ENCODE peak calls at places on chromosome 18, in eight cellular contexts. One of them, this sample, is unnamed.

GRCh38 chr18:10213526-10213925 is 240.9 kb upstream of the APCDD1 start:
- DNase-seq in fibroblast of lung: no peak
- DNase-seq in spleen: no peak
- DNase-seq in cardiac muscle cell: peak; percentile 34
- DNase-seq in AG04450: no peak
- DNase-seq in WERI-Rb-1: no peak
- DNase-seq in foreskin fibroblast: peak; percentile 66
- DNase-seq in AG09309: peak; percentile 10
- DNase-seq in this sample: no peak

GRCh38 chr18:5738561-5738960 is 156.8 kb downstream of the TMEM200C start:
- DNase-seq in AG09309: no peak
- DNase-seq in fibroblast of lung: no peak
- DNase-seq in WERI-Rb-1: no peak
- DNase-seq in AG04450: no peak
- DNase-seq in spleen: no peak
- DNase-seq in foreskin fibroblast: no peak
- DNase-seq in cardiac muscle cell: no peak
- DNase-seq in this sample: no peak

GRCh38 chr18:7084080-7084765 is 33.4 kb downstream of the LAMA1 start:
- DNase-seq in AG09309: peak; percentile 17
- DNase-seq in spleen: no peak
- DNase-seq in fibroblast of lung: peak; percentile 65
- DNase-seq in foreskin fibroblast: peak; percentile 50
- DNase-seq in WERI-Rb-1: no peak
- DNase-seq in cardiac muscle cell: no peak
- DNase-seq in AG04450: peak; percentile 11
- DNase-seq in this sample: no peak

GRCh38 chr18:9705183-9705864 is 2.8 kb upstream of the RAB31 start:
- DNase-seq in foreskin fibroblast: peak; percentile 81
- DNase-seq in cardiac muscle cell: no peak
- DNase-seq in spleen: no peak
- DNase-seq in fibroblast of lung: peak; percentile 59
- DNase-seq in WERI-Rb-1: no peak
- DNase-seq in AG04450: no peak
- DNase-seq in AG09309: no peak
- DNase-seq in this sample: no peak

GRCh38 chr18:74128114-74128513 is 19.5 kb downstream of the FBXO15 start:
- DNase-seq in spleen: no peak
- DNase-seq in WERI-Rb-1: no peak
- DNase-seq in AG04450: no peak
- DNase-seq in foreskin fibroblast: no peak
- DNase-seq in cardiac muscle cell: no peak
- DNase-seq in AG09309: no peak
- DNase-seq in fibroblast of lung: no peak
- DNase-seq in this sample: no peak

GRCh38 chr18:73479472-73479871 is 611.7 kb upstream of the NETO1 start:
- DNase-seq in foreskin fibroblast: peak; percentile 59
- DNase-seq in AG04450: no peak
- DNase-seq in fibroblast of lung: peak; percentile 45
- DNase-seq in WERI-Rb-1: no peak
- DNase-seq in spleen: no peak
- DNase-seq in cardiac muscle cell: no peak
- DNase-seq in AG09309: no peak
- DNase-seq in this sample: no peak

GRCh38 chr18:13379062-13379800 is 160.7 kb downstream of the LDLRAD4 start:
- DNase-seq in AG04450: no peak
- DNase-seq in AG09309: no peak
- DNase-seq in fibroblast of lung: no peak
- DNase-seq in cardiac muscle cell: peak; percentile 72
- DNase-seq in spleen: no peak
- DNase-seq in foreskin fibroblast: no peak
- DNase-seq in WERI-Rb-1: no peak
- DNase-seq in this sample: no peak

GRCh38 chr18:10822457-10822856 is 296.6 kb downstream of the NAPG start:
- DNase-seq in cardiac muscle cell: peak; percentile 5
- DNase-seq in AG09309: no peak
- DNase-seq in foreskin fibroblast: no peak
- DNase-seq in WERI-Rb-1: no peak
- DNase-seq in fibroblast of lung: peak; percentile 16
- DNase-seq in spleen: no peak
- DNase-seq in AG04450: no peak
- DNase-seq in this sample: no peak

GRCh38 chr18:48751727-48752468 is 198.9 kb downstream of the SMAD7 start:
- DNase-seq in AG09309: no peak
- DNase-seq in cardiac muscle cell: no peak
- DNase-seq in spleen: no peak
- DNase-seq in AG04450: no peak
- DNase-seq in WERI-Rb-1: no peak
- DNase-seq in foreskin fibroblast: no peak
- DNase-seq in fibroblast of lung: no peak
- DNase-seq in this sample: no peak

GRCh38 chr18:36162981-36163380 is 24.3 kb upstream of the MOCOS start:
- DNase-seq in spleen: no peak
- DNase-seq in WERI-Rb-1: no peak
- DNase-seq in fibroblast of lung: peak; percentile 43
- DNase-seq in AG09309: no peak
- DNase-seq in AG04450: no peak
- DNase-seq in cardiac muscle cell: no peak
- DNase-seq in foreskin fibroblast: no peak
- DNase-seq in this sample: no peak

GRCh38 chr18:14089781-14090180 is 42.5 kb downstream of the ZNF519 start:
- DNase-seq in fibroblast of lung: peak; percentile 5
- DNase-seq in AG04450: no peak
- DNase-seq in foreskin fibroblast: no peak
- DNase-seq in cardiac muscle cell: no peak
- DNase-seq in AG09309: no peak
- DNase-seq in spleen: no peak
- DNase-seq in WERI-Rb-1: no peak
- DNase-seq in this sample: no peak

GRCh38 chr18:45997689-45998088 is 30.6 kb upstream of the EPG5 start:
- DNase-seq in fibroblast of lung: no peak
- DNase-seq in WERI-Rb-1: no peak
- DNase-seq in spleen: no peak
- DNase-seq in AG09309: no peak
- DNase-seq in foreskin fibroblast: no peak
- DNase-seq in cardiac muscle cell: no peak
- DNase-seq in AG04450: no peak
- DNase-seq in this sample: no peak

GRCh38 chr18:6289454-6290242 is 125.1 kb downstream of the L3MBTL4 start:
- DNase-seq in AG04450: no peak
- DNase-seq in AG09309: no peak
- DNase-seq in foreskin fibroblast: no peak
- DNase-seq in WERI-Rb-1: no peak
- DNase-seq in fibroblast of lung: no peak
- DNase-seq in cardiac muscle cell: peak; percentile 20
- DNase-seq in spleen: no peak
- DNase-seq in this sample: no peak

GRCh38 chr18:48683197-48683596 is 144.4 kb downstream of the CTIF start:
- DNase-seq in WERI-Rb-1: no peak
- DNase-seq in fibroblast of lung: no peak
- DNase-seq in spleen: peak; percentile 50
- DNase-seq in AG09309: no peak
- DNase-seq in foreskin fibroblast: no peak
- DNase-seq in cardiac muscle cell: no peak
- DNase-seq in AG04450: no peak
- DNase-seq in this sample: no peak

GRCh38 chr18:64037812-64038414 is 68.0 kb downstream of the SERPINB8 start:
- DNase-seq in cardiac muscle cell: peak; percentile 60
- DNase-seq in spleen: no peak
- DNase-seq in AG04450: no peak
- DNase-seq in foreskin fibroblast: peak; percentile 36
- DNase-seq in AG09309: no peak
- DNase-seq in fibroblast of lung: peak; percentile 12
- DNase-seq in WERI-Rb-1: no peak
- DNase-seq in this sample: no peak

GRCh38 chr18:77131100-77131651 is 1.4 kb downstream of the MBP start:
- DNase-seq in fibroblast of lung: peak; percentile 26
- DNase-seq in WERI-Rb-1: no peak
- DNase-seq in AG09309: no peak
- DNase-seq in foreskin fibroblast: peak; percentile 15
- DNase-seq in spleen: peak; percentile 91
- DNase-seq in AG04450: no peak
- DNase-seq in cardiac muscle cell: no peak
- DNase-seq in this sample: no peak

GRCh38 chr18:77132369-77133050 is at the start of gene MBP:
- DNase-seq in cardiac muscle cell: peak; percentile 53
- DNase-seq in fibroblast of lung: no peak
- DNase-seq in foreskin fibroblast: peak; percentile 35
- DNase-seq in AG04450: no peak
- DNase-seq in WERI-Rb-1: no peak
- DNase-seq in AG09309: no peak
- DNase-seq in spleen: peak; percentile 97
- DNase-seq in this sample: no peak

GRCh38 chr18:77129150-77129551 is 3.4 kb downstream of the MBP start:
- DNase-seq in cardiac muscle cell: no peak
- DNase-seq in WERI-Rb-1: no peak
- DNase-seq in fibroblast of lung: peak; percentile 99
- DNase-seq in AG04450: peak; percentile 13
- DNase-seq in AG09309: peak; percentile 64
- DNase-seq in spleen: no peak
- DNase-seq in foreskin fibroblast: peak; percentile 93
- DNase-seq in this sample: peak; percentile 68

GRCh38 chr18:77131652-77132368 is 773 bp downstream of the MBP start:
- DNase-seq in foreskin fibroblast: peak; percentile 51
- DNase-seq in cardiac muscle cell: peak; percentile 42
- DNase-seq in WERI-Rb-1: no peak
- DNase-seq in AG09309: no peak
- DNase-seq in AG04450: no peak
- DNase-seq in spleen: peak; percentile 94
- DNase-seq in fibroblast of lung: no peak
- DNase-seq in this sample: no peak

DNA sequence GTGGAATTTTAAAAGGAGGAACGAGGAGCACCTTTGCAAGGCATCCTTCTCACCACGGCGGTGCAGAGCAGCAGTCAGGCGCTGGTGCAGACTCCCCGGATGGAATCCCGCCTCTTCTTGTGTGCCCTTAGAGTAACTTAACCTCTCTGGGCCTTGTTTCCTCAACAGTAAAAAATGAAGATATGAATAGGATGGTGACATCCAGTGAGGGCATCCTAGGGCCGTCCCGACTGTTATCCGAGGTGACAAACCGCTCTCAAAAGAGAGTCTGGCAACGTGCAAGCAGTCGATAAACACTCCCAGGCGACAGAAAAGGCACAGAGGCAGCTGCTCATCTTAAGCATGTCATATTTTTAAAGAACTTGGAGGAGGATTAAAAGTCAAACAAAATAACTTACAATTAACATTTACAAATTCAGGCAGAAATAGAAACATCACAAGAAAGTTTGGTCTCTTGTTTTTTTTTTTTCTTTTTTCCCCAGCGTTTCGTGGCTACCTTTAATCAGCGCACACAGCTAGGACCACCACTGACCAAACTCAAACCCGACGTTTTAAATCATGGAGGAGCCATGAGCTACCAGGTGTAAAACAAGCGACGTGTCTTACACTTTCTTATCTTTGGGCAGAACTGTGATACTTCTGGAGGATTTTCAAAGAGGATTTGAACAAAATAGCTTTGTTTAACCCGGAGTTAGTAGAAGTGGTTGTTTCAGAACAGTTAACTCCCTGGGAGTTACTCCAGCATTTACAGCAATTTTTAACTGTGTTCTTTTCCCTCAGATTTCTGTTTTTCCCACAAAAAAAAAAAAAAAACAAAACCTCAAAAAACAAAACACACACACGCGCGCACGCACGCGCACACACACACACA is 2.1 kb downstream of the MBP start:
- DNase-seq in spleen: peak; percentile 77
- DNase-seq in AG04450: no peak
- DNase-seq in fibroblast of lung: no peak
- DNase-seq in foreskin fibroblast: no peak
- DNase-seq in AG09309: no peak
- DNase-seq in cardiac muscle cell: no peak
- DNase-seq in WERI-Rb-1: no peak
- DNase-seq in this sample: no peak
- H3K4me3 ChIP-seq in spleen: peak overlapping the region; percentile 83
- H3K4me3 ChIP-seq in AG04450: peak overlapping the region; percentile 58
- H3K4me3 ChIP-seq in fibroblast of lung: no peak overlapping the region
- H3K4me3 ChIP-seq in foreskin fibroblast: peak overlapping the region; percentile 52
- H3K4me3 ChIP-seq in AG09309: no peak overlapping the region
- H3K4me3 ChIP-seq in cardiac muscle cell: no peak overlapping the region
- H3K4me3 ChIP-seq in WERI-Rb-1: no peak overlapping the region
- H3K4me3 ChIP-seq in this sample: no peak overlapping the region

GRCh38 chr18:8525692-8526091 is 83.5 kb upstream of the RAB12 start:
- DNase-seq in WERI-Rb-1: peak; percentile 46
- DNase-seq in fibroblast of lung: no peak
- DNase-seq in AG09309: no peak
- DNase-seq in AG04450: no peak
- DNase-seq in spleen: no peak
- DNase-seq in foreskin fibroblast: no peak
- DNase-seq in cardiac muscle cell: peak; percentile 32
- DNase-seq in this sample: no peak
- TF ChIP-seq CTCF in WERI-Rb-1: peak; percentile 77
- TF ChIP-seq CTCF in fibroblast of lung: peak; percentile 4
- TF ChIP-seq CTCF in AG09309: peak; percentile 16
- TF ChIP-seq CTCF in AG04450: peak; percentile 14
- TF ChIP-seq CTCF in spleen: no peak
- TF ChIP-seq CTCF in foreskin fibroblast: no peak
- TF ChIP-seq CTCF in cardiac muscle cell: peak; percentile 13
- TF ChIP-seq CTCF in this sample: no peak

GRCh38 chr18:79405019-79405780 is 9.5 kb downstream of the NFATC1 start:
- DNase-seq in fibroblast of lung: no peak
- DNase-seq in cardiac muscle cell: no peak
- DNase-seq in foreskin fibroblast: no peak
- DNase-seq in spleen: peak; percentile 83
- DNase-seq in WERI-Rb-1: no peak
- DNase-seq in AG09309: no peak
- DNase-seq in AG04450: no peak
- DNase-seq in this sample: no peak

GRCh38 chr18:79406708-79407107 is 11.0 kb downstream of the NFATC1 start:
- DNase-seq in AG04450: no peak
- DNase-seq in spleen: peak; percentile 85
- DNase-seq in AG09309: no peak
- DNase-seq in cardiac muscle cell: no peak
- DNase-seq in fibroblast of lung: no peak
- DNase-seq in WERI-Rb-1: no peak
- DNase-seq in foreskin fibroblast: no peak
- DNase-seq in this sample: no peak

GRCh38 chr18:79403723-79404566 is 8.2 kb downstream of the NFATC1 start:
- DNase-seq in foreskin fibroblast: no peak
- DNase-seq in AG04450: no peak
- DNase-seq in WERI-Rb-1: no peak
- DNase-seq in fibroblast of lung: no peak
- DNase-seq in AG09309: no peak
- DNase-seq in spleen: peak; percentile 75
- DNase-seq in cardiac muscle cell: no peak
- DNase-seq in this sample: no peak

GRCh38 chr18:79404567-79404910 is 8.8 kb downstream of the NFATC1 start:
- DNase-seq in AG04450: no peak
- DNase-seq in foreskin fibroblast: no peak
- DNase-seq in spleen: peak; percentile 82
- DNase-seq in cardiac muscle cell: no peak
- DNase-seq in WERI-Rb-1: no peak
- DNase-seq in fibroblast of lung: no peak
- DNase-seq in AG09309: no peak
- DNase-seq in this sample: no peak

GRCh38 chr18:79405781-79406575 is 10.2 kb downstream of the NFATC1 start:
- DNase-seq in AG09309: no peak
- DNase-seq in spleen: peak; percentile 97
- DNase-seq in foreskin fibroblast: no peak
- DNase-seq in AG04450: no peak
- DNase-seq in WERI-Rb-1: no peak
- DNase-seq in fibroblast of lung: no peak
- DNase-seq in cardiac muscle cell: no peak
- DNase-seq in this sample: no peak
- H3K4me3 ChIP-seq in AG09309: no peak overlapping the region
- H3K4me3 ChIP-seq in spleen: no peak overlapping the region
- H3K4me3 ChIP-seq in foreskin fibroblast: no peak overlapping the region
- H3K4me3 ChIP-seq in AG04450: no peak overlapping the region
- H3K4me3 ChIP-seq in WERI-Rb-1: no peak overlapping the region
- H3K4me3 ChIP-seq in fibroblast of lung: no peak overlapping the region
- H3K4me3 ChIP-seq in cardiac muscle cell: no peak overlapping the region
- H3K4me3 ChIP-seq in this sample: no peak overlapping the region

GRCh38 chr18:58221060-58221725 is 177.2 kb downstream of the NEDD4L start:
- DNase-seq in AG04450: no peak
- DNase-seq in foreskin fibroblast: peak; percentile 57
- DNase-seq in fibroblast of lung: peak; percentile 98
- DNase-seq in spleen: no peak
- DNase-seq in cardiac muscle cell: no peak
- DNase-seq in AG09309: no peak
- DNase-seq in WERI-Rb-1: no peak
- DNase-seq in this sample: no peak
- TF ChIP-seq CTCF in AG04450: no peak
- TF ChIP-seq CTCF in foreskin fibroblast: no peak
- TF ChIP-seq CTCF in fibroblast of lung: no peak
- TF ChIP-seq CTCF in spleen: no peak
- TF ChIP-seq CTCF in cardiac muscle cell: no peak
- TF ChIP-seq CTCF in AG09309: no peak
- TF ChIP-seq CTCF in WERI-Rb-1: no peak
- TF ChIP-seq CTCF in this sample: no peak